ENCODE peak calls at places on chromosomes 7 and 10, in nine cellular contexts. K is nephron progenitor cell; R is breast epithelium; N is tibial nerve; D is A549; Q is heart left ventricle; P is CD8-positive, alpha-beta T cell; H is AG04450; B is cardiac muscle cell. I is an unnamed sample.

GRCh38 chr7:8761731-8762130 is 328.3 kb downstream of the NXPH1 start:
- DNase-seq in K (no peak), R (no peak), N (no peak), D (no peak), Q (no peak), P (no peak), H (no peak), B (no peak), I (no peak)

GRCh38 chr7:85583225-85583672 is 396.4 kb upstream of the SEMA3D start:
- DNase-seq in K (no peak), R (no peak), N (no peak), D (no peak), Q (no peak), P (no peak), H (no peak), B (no peak), I (no peak)

GRCh38 chr7:41915861-41916260 is 213.0 kb upstream of the INHBA start:
- DNase-seq in K (no peak), R (no peak), N (no peak), D (no peak), Q (no peak), P (no peak), H (no peak), B (no peak), I (no peak)

GRCh38 chr10:18610517-18610916 is 40.9 kb downstream of the NSUN6 start:
- DNase-seq in K (no peak), R (no peak), N (no peak), D (peak; percentile 95), Q (no peak), P (no peak), H (no peak), B (peak; percentile 87), I (no peak)

GRCh38 chr7:151590801-151591771 is 71.4 kb upstream of the RHEB start:
- DNase-seq in K (no peak), R (no peak), N (no peak), D (no peak), Q (no peak), P (no peak), H (no peak), B (no peak), I (no peak)

GRCh38 chr10:34489973-34490372 is 325.1 kb downstream of the PARD3 start:
- DNase-seq in K (no peak), R (no peak), N (no peak), D (peak; percentile 73), Q (no peak), P (no peak), H (peak; percentile 8), B (peak; percentile 52), I (no peak)

GRCh38 chr10:85311599-85312337 is 983.4 kb downstream of the CCSER2 start:
- DNase-seq in K (no peak), R (no peak), N (no peak), D (no peak), Q (no peak), P (no peak), H (no peak), B (no peak), I (no peak)

GRCh38 chr7:138864667-138865066 is 66.7 kb upstream of the ATP6V0A4 start:
- DNase-seq in K (no peak), R (no peak), N (no peak), D (peak; percentile 71), Q (no peak), P (no peak), H (peak; percentile 24), B (peak; percentile 86), I (no peak)

GRCh38 chr10:93299606-93300353 is 182.4 kb downstream of the MYOF start:
- DNase-seq in K (no peak), R (no peak), N (no peak), D (no peak), Q (no peak), P (no peak), H (peak; percentile 26), B (no peak), I (no peak)

GRCh38 chr7:45053941-45054340 is 34.8 kb downstream of the NACAD start:
- DNase-seq in K (no peak), R (peak; percentile 3), N (no peak), D (no peak), Q (no peak), P (no peak), H (no peak), B (no peak), I (no peak)

GRCh38 chr7:3210531-3210930 is 90.5 kb upstream of the SDK1 start:
- DNase-seq in K (no peak), R (no peak), N (no peak), D (no peak), Q (peak; percentile 8), P (no peak), H (no peak), B (no peak), I (no peak)

GRCh38 chr10:92430103-92430502 is 139.1 kb downstream of the MARCHF5 start:
- DNase-seq in K (no peak), R (no peak), N (no peak), D (no peak), Q (no peak), P (no peak), H (no peak), B (no peak), I (no peak)

GRCh38 chr10:11863353-11864105 is 40.4 kb downstream of the PROSER2 start:
- DNase-seq in K (no peak), R (no peak), N (no peak), D (no peak), Q (no peak), P (no peak), H (no peak), B (no peak), I (no peak)

GRCh38 chr10:88974446-88975376 is 15.9 kb upstream of the FAS start:
- DNase-seq in K (no peak), R (no peak), N (no peak), D (peak; percentile 13), Q (no peak), P (no peak), H (no peak), B (peak; percentile 45), I (no peak)

GRCh38 chr10:14570800-14571199 is 203.9 kb downstream of the FAM107B start:
- DNase-seq in K (no peak), R (no peak), N (no peak), D (no peak), Q (no peak), P (no peak), H (no peak), B (no peak), I (no peak)

GRCh38 chr10:128295003-128295402 is 168.8 kb upstream of the MKI67 start:
- DNase-seq in K (no peak), R (no peak), N (no peak), D (no peak), Q (no peak), P (no peak), H (no peak), B (no peak), I (no peak)
- TF ChIP-seq CTCF in K (no peak), R (no peak), N (no peak), D (no peak), Q (no peak), P (no peak), H (no peak), B (no peak), I (no peak)

GRCh38 chr10:69885379-69886156 is 83.9 kb downstream of the COL13A1 start:
- DNase-seq in K (no peak), R (no peak), N (no peak), D (no peak), Q (no peak), P (no peak), H (no peak), B (no peak), I (no peak)
- TF ChIP-seq CTCF in K (peak; percentile 55), R (peak; percentile 41), N (no peak), D (peak; percentile 4), Q (peak; percentile 42), P (no peak), H (peak; percentile 54), B (peak; percentile 40), I (peak; percentile 47)

GRCh38 chr10:117860823-117861222 is 185.9 kb downstream of the RAB11FIP2 start:
- DNase-seq in K (no peak), R (no peak), N (no peak), D (peak; percentile 39), Q (no peak), P (no peak), H (no peak), B (peak; percentile 17), I (no peak)
- TF ChIP-seq CTCF in K (peak; percentile 19), R (no peak), N (no peak), D (peak; percentile 21), Q (no peak), P (no peak), H (peak; percentile 41), B (peak; percentile 27), I (no peak)

DNA sequence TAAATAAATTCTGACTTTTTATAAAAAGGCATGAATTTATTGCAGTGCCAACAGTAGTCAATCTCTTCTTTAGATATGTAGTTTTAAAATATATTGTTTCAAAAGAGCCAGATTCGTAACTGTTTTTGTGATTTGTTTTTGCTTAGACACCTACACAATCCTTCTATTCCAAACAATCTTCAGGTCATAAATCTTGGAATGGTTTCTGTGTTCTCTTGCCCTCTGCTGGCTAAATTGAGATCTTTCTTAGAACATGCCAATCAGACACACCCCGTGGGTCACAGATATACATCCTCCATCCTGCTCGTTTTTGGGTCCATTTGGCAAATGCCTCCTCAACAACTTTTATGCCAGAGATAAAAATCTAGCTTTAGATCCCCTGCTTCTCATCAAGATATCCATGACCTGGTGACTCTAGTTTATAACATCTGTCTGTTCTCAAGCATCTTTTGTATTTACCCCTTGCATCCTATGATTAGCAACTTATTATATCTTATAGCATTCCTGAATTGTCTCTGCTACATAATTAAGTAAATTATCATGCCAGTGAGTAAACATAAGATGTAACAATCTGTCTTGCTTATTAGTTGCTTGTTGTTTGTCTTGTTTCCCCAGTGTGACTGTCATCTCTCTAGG is 35.3 kb upstream of the IFRD1 start:
- DNase-seq in K (no peak), R (no peak), N (no peak), D (peak; percentile 61), Q (no peak), P (no peak), H (no peak), B (peak; percentile 60), I (no peak)
- TF ChIP-seq CTCF in K (peak; percentile 46), R (peak; percentile 49), N (peak; percentile 22), D (peak; percentile 84), Q (peak; percentile 63), P (no peak), H (peak; percentile 64), B (peak; percentile 58), I (peak; percentile 65)

GRCh38 chr10:96743988-96744585 is 23.8 kb upstream of the PIK3AP1 start:
- DNase-seq in K (no peak), R (no peak), N (no peak), D (no peak), Q (no peak), P (no peak), H (no peak), B (no peak), I (no peak)
- TF ChIP-seq CTCF in K (no peak), R (no peak), N (no peak), D (peak; percentile 27), Q (peak; percentile 38), P (no peak), H (peak; percentile 41), B (peak; percentile 9), I (peak; percentile 2)

DNA sequence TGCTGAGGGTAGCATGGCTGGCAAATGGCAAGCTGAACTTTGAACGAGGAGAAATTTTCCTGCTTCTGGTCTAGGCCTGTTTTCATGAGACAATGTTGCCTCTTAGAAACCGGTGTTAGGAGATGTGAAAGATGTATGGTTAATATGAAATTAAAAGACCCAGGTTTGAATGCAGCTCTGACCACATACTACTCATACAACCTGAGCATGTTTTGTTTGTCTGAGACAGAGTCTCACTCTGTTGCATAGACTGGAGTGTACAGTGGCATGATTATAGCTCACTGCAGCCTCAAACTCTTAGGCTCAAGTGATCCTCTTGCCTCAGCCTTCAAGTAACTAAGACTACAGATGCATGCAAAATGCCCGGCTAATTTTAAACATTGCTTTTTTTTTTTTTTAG is 193.4 kb upstream of the FZD8 start:
- DNase-seq in K (no peak), R (no peak), N (no peak), D (no peak), Q (no peak), P (no peak), H (no peak), B (no peak), I (no peak)
- TF ChIP-seq CTCF in K (no peak), R (no peak), N (no peak), D (no peak), Q (no peak), P (no peak), H (no peak), B (no peak), I (no peak)

I was measured in CD14-positive monocyte.